ENCODE peak calls at places on chromosomes 1 and 21, in eight cellular contexts. F is pancreas; X is cardiac fibroblast; S is fibroblast of pulmonary artery; V is CD8-positive, alpha-beta T cell; J is prostate gland; A is body of pancreas; P is GM12864. B is an unnamed sample.

GRCh38 chr1:160781129-160781808 is 14.7 kb upstream of the LY9 start:
- DNase-seq in S (no peak), X (no peak), J (peak; percentile 76), V (no peak), A (peak; percentile 80), P (no peak), F (no peak), B (no peak)

GRCh38 chr1:203307690-203308126 is 2.4 kb downstream of the BTG2 start:
- DNase-seq in A (no peak), F (no peak), V (no peak), X (no peak), P (no peak), J (no peak), S (no peak), B (no peak)

GRCh38 chr1:160797163-160797797 is 1.3 kb downstream of the LY9 start:
- DNase-seq in F (no peak), J (no peak), X (no peak), A (no peak), S (no peak), P (no peak), V (no peak), B (no peak)

GRCh38 chr21:40053007-40053406 is 185.8 kb downstream of the PCP4 start:
- DNase-seq in S (no peak), V (no peak), X (no peak), A (peak; percentile 18), F (no peak), J (peak; percentile 74), P (no peak), B (no peak)

GRCh38 chr1:198623920-198624647 is 14.8 kb upstream of the PTPRC start:
- DNase-seq in J (no peak), X (peak; percentile 60), S (peak; percentile 64), F (no peak), V (no peak), P (peak; percentile 57), A (no peak), B (peak; percentile 79)

GRCh38 chr21:33396966-33397365 is 6.2 kb upstream of the IFNGR2 start:
- DNase-seq in V (no peak), S (peak; percentile 84), F (no peak), X (peak; percentile 90), A (no peak), P (no peak), J (no peak), B (peak; percentile 85)

GRCh38 chr1:211825990-211826389 is 4.6 kb downstream of the LPGAT1 start:
- DNase-seq in F (no peak), P (no peak), X (peak; percentile 57), S (peak; percentile 62), V (no peak), A (no peak), J (no peak), B (peak; percentile 41)

GRCh38 chr1:110519125-110519810 is at the start of gene KCNA10:
- DNase-seq in S (no peak), A (no peak), J (no peak), P (no peak), X (no peak), V (no peak), F (no peak), B (no peak)

GRCh38 chr1:153168686-153169085 is 18.0 kb upstream of the SPRR2G start:
- DNase-seq in X (no peak), V (no peak), A (no peak), F (no peak), S (no peak), P (no peak), J (no peak), B (no peak)

GRCh38 chr1:192130175-192130574 is 28.1 kb upstream of the RGS18 start:
- DNase-seq in X (no peak), F (no peak), S (no peak), V (no peak), J (no peak), P (no peak), A (no peak), B (no peak)

GRCh38 chr1:246434335-246434734 is 72.7 kb downstream of the SMYD3 start:
- DNase-seq in F (no peak), S (no peak), J (no peak), P (no peak), V (no peak), A (no peak), X (no peak), B (no peak)

GRCh38 chr21:31184462-31184861 is 146.2 kb upstream of the KRTAP19-8 start:
- DNase-seq in V (no peak), A (no peak), P (peak; percentile 8), S (no peak), J (no peak), X (no peak), F (no peak), B (no peak)

GRCh38 chr1:225945564-225945963 is 4.5 kb upstream of the LEFTY2 start:
- DNase-seq in P (no peak), X (no peak), S (no peak), J (no peak), A (no peak), F (no peak), V (no peak), B (no peak)

GRCh38 chr21:14916676-14917141 is 148.1 kb downstream of the NRIP1 start:
- DNase-seq in P (no peak), S (no peak), X (peak; percentile 33), J (no peak), A (no peak), F (no peak), V (no peak), B (peak; percentile 71)

GRCh38 chr1:172497230-172497629 is 35.7 kb upstream of the SUCO start:
- DNase-seq in J (peak; percentile 54), F (peak; percentile 9), A (peak; percentile 15), P (no peak), X (peak; percentile 48), S (peak; percentile 28), V (no peak), B (no peak)

GRCh38 chr1:42915456-42915855 is 43.2 kb downstream of the SLC2A1 start:
- DNase-seq in X (no peak), V (no peak), P (no peak), F (no peak), S (no peak), J (no peak), A (no peak), B (no peak)

GRCh38 chr1:23421752-23422312 is 2.7 kb downstream of the TCEA3 start:
- DNase-seq in J (no peak), X (peak; percentile 68), F (peak; percentile 65), S (peak; percentile 74), A (peak; percentile 85), P (no peak), V (no peak), B (peak; percentile 21)

GRCh38 chr1:23421343-23421742 is 3.2 kb downstream of the TCEA3 start:
- DNase-seq in S (no peak), F (no peak), A (peak; percentile 34), J (no peak), X (no peak), P (no peak), V (no peak), B (no peak)

GRCh38 chr1:23422955-23423354 is 1.6 kb downstream of the TCEA3 start:
- DNase-seq in A (peak; percentile 50), S (no peak), X (peak; percentile 33), F (no peak), V (no peak), J (no peak), P (no peak), B (no peak)

GRCh38 chr1:23423415-23424170 is 955 bp downstream of the TCEA3 start:
- DNase-seq in F (peak; percentile 92), P (no peak), J (peak; percentile 53), S (no peak), V (no peak), X (no peak), A (peak; percentile 93), B (no peak)

DNA sequence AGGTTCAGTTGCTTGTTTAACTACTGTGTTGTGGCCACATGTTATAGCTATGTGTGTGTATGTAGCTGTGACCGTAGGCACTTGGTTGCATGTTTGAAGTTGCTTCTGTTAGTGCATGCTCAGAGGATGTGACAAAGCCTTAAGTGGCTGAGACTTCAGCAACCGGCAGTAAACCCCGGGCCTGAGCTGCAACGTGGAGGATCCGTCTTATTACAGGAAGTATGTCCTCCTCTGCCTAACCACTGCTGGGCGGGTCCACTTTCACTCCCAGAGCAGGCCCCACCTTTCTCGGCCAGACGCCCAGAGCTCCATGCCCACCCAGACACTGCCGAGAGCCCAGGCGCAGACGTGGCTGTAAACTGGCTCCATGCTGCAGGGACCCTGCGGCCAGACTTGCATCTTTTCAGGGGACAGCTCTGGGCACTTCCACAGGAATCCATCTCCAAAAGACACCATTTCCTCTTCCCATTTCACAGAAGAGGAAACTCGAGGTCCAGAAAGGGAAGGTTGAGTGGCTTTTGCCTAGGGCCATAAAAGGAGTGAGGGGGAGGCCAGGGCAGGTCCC is 2.2 kb downstream of the TCEA3 start:
- DNase-seq in P (no peak), S (peak; percentile 82), V (no peak), A (peak; percentile 80), J (peak; percentile 68), F (peak; percentile 80), X (peak; percentile 90), B (peak; percentile 45)
- H3K4me3 ChIP-seq in P (no peak overlapping the region), S (no peak overlapping the region), V (peak overlapping the region; percentile 21), A (no peak overlapping the region), J (no peak overlapping the region), F (no peak overlapping the region), X (no peak overlapping the region), B (no peak overlapping the region)

DNA sequence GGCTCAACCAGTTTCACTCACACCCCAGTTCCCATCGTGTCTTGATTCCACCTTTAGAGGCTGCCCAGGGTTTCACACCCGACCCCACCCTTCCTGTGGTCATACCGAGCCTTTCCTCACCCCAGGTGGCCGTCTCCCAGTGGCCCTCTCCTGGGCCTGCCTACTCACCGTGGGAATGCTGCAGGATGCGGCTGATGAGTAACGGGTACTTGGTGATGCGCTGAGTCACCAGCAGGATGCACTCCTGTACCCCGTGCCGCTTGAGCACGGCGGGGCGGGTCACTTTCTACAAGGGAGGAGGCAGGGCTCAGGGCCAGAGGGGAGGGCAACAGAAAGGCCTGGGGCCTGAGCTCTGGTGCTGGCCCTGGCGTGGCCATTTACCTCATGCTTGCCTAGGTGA is 16.4 kb downstream of the ARHGEF2 start:
- DNase-seq in J (no peak), F (no peak), A (no peak), V (no peak), X (peak; percentile 90), P (no peak), S (peak; percentile 93), B (peak; percentile 96)
- TF ChIP-seq CTCF in J (no peak), F (no peak), A (no peak), V (no peak), X (peak; percentile 12), P (peak; percentile 60), S (peak; percentile 47), B (peak; percentile 65)

GRCh38 chr1:1347026-1347595 is 2.1 kb downstream of the DVL1 start:
- DNase-seq in V (no peak), A (no peak), F (peak; percentile 34), X (no peak), J (no peak), S (no peak), P (no peak), B (no peak)
- H3K4me3 ChIP-seq in V (no peak overlapping the region), A (no peak overlapping the region), F (no peak overlapping the region), X (no peak overlapping the region), J (peak overlapping the region; percentile 60), S (peak overlapping the region; percentile 66), P (no peak overlapping the region), B (peak overlapping the region; percentile 70)

DNA sequence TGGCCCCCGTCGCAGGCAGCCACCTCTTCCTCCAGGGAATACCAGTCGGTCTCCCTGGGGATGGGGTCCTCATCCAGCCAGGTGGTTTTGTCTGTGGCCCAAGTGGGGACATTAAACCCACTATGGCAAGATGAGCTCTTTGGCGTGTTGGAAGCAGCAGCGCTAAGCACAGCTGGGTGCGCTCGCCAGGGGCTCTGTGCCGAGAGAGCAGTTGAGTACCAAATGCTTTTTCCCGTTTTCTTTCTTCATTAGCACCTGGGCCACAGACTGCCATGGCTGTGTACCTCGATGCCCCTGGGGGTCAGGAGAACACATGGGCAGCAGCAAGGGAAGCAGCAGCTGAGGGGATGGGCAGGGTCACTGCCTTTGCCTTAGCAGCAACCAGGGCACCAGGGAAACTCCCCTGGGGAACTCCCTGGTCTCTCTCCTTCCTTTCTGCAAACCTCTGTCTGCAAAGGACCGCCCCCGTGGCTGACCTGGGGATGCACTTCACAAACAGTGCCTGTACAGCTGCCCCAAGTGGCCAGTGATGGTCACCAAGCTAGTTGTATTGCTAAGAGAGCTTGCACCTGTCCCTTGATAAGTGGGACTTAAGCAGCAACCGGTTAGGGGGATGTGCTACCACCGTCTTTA is 31.1 kb downstream of the EDARADD start:
- DNase-seq in X (no peak), P (peak; percentile 35), V (no peak), J (no peak), S (no peak), A (no peak), F (no peak), B (no peak)
- TF ChIP-seq CTCF in X (no peak), P (peak; percentile 35), V (no peak), J (no peak), S (no peak), A (no peak), F (no peak), B (no peak)